ENCODE peak calls at places on chromosomes 13 and 19, in five cellular contexts. One of them, this sample, is unnamed.

GRCh38 chr13:106213028-106213427 is 322.4 kb downstream of the EFNB2 start:
- DNase-seq in RWPE2: no peak
- DNase-seq in cardiac muscle cell: no peak
- DNase-seq in fibroblast of lung: no peak
- DNase-seq in CD8-positive, alpha-beta T cell: no peak
- DNase-seq in this sample: no peak

GRCh38 chr13:30456290-30456689 is 9.4 kb downstream of the HMGB1 start:
- DNase-seq in fibroblast of lung: no peak
- DNase-seq in RWPE2: no peak
- DNase-seq in cardiac muscle cell: peak
- DNase-seq in CD8-positive, alpha-beta T cell: no peak
- DNase-seq in this sample: no peak

GRCh38 chr19:29478578-29479565 is 46.9 kb upstream of the VSTM2B start:
- DNase-seq in RWPE2: no peak
- DNase-seq in fibroblast of lung: no peak
- DNase-seq in cardiac muscle cell: no peak
- DNase-seq in CD8-positive, alpha-beta T cell: no peak
- DNase-seq in this sample: no peak

GRCh38 chr13:23558675-23559536 is 11.3 kb upstream of the TNFRSF19 start:
- DNase-seq in CD8-positive, alpha-beta T cell: no peak
- DNase-seq in fibroblast of lung: peak
- DNase-seq in cardiac muscle cell: peak
- DNase-seq in RWPE2: no peak
- DNase-seq in this sample: no peak

GRCh38 chr13:98405107-98405571 is 171.8 kb downstream of the STK24 start:
- DNase-seq in cardiac muscle cell: peak
- DNase-seq in CD8-positive, alpha-beta T cell: no peak
- DNase-seq in fibroblast of lung: peak
- DNase-seq in RWPE2: no peak
- DNase-seq in this sample: no peak

GRCh38 chr19:14214580-14214979 is 8.6 kb upstream of the ADGRL1 start:
- DNase-seq in RWPE2: no peak
- DNase-seq in fibroblast of lung: no peak
- DNase-seq in cardiac muscle cell: no peak
- DNase-seq in CD8-positive, alpha-beta T cell: no peak
- DNase-seq in this sample: no peak

GRCh38 chr19:19271828-19272599 is 1.1 kb downstream of the TM6SF2 start:
- DNase-seq in CD8-positive, alpha-beta T cell: no peak
- DNase-seq in RWPE2: no peak
- DNase-seq in cardiac muscle cell: no peak
- DNase-seq in fibroblast of lung: no peak
- DNase-seq in this sample: peak

GRCh38 chr13:47546963-47547345 is 454.1 kb downstream of the SUCLA2 start:
- DNase-seq in CD8-positive, alpha-beta T cell: no peak
- DNase-seq in fibroblast of lung: no peak
- DNase-seq in RWPE2: no peak
- DNase-seq in cardiac muscle cell: no peak
- DNase-seq in this sample: no peak

GRCh38 chr13:30141773-30142501 is 165.4 kb downstream of the KATNAL1 start:
- DNase-seq in fibroblast of lung: no peak
- DNase-seq in CD8-positive, alpha-beta T cell: no peak
- DNase-seq in RWPE2: no peak
- DNase-seq in cardiac muscle cell: no peak
- DNase-seq in this sample: no peak

GRCh38 chr13:63944896-63945295 is 2529.2 kb upstream of the PCDH20 start:
- DNase-seq in RWPE2: no peak
- DNase-seq in fibroblast of lung: peak
- DNase-seq in CD8-positive, alpha-beta T cell: no peak
- DNase-seq in cardiac muscle cell: no peak
- DNase-seq in this sample: no peak

GRCh38 chr19:50551713-50552187 is 16.5 kb downstream of the LRRC4B start:
- DNase-seq in cardiac muscle cell: peak
- DNase-seq in RWPE2: no peak
- DNase-seq in CD8-positive, alpha-beta T cell: no peak
- DNase-seq in fibroblast of lung: no peak
- DNase-seq in this sample: no peak

GRCh38 chr19:42919757-42920079 is 2.0 kb upstream of the PSG6 start:
- DNase-seq in RWPE2: no peak
- DNase-seq in fibroblast of lung: no peak
- DNase-seq in CD8-positive, alpha-beta T cell: no peak
- DNase-seq in cardiac muscle cell: no peak
- DNase-seq in this sample: no peak

GRCh38 chr13:51785592-51786424 is 18.2 kb downstream of the DHRS12 start:
- DNase-seq in RWPE2: no peak
- DNase-seq in cardiac muscle cell: peak
- DNase-seq in CD8-positive, alpha-beta T cell: no peak
- DNase-seq in fibroblast of lung: peak
- DNase-seq in this sample: no peak

GRCh38 chr13:33319859-33320258 is 34.3 kb upstream of the STARD13 start:
- DNase-seq in fibroblast of lung: no peak
- DNase-seq in cardiac muscle cell: no peak
- DNase-seq in RWPE2: no peak
- DNase-seq in CD8-positive, alpha-beta T cell: no peak
- DNase-seq in this sample: no peak

GRCh38 chr13:79780240-79780639 is 299.3 kb downstream of the NDFIP2 start:
- DNase-seq in fibroblast of lung: peak
- DNase-seq in RWPE2: no peak
- DNase-seq in CD8-positive, alpha-beta T cell: no peak
- DNase-seq in cardiac muscle cell: no peak
- DNase-seq in this sample: no peak

GRCh38 chr19:8571006-8571411 is 6.2 kb downstream of the MYO1F start:
- DNase-seq in RWPE2: no peak
- DNase-seq in fibroblast of lung: peak
- DNase-seq in CD8-positive, alpha-beta T cell: peak
- DNase-seq in cardiac muscle cell: peak
- DNase-seq in this sample: no peak

GRCh38 chr13:52784591-52785340 is 45.1 kb upstream of the CNMD start:
- DNase-seq in RWPE2: no peak
- DNase-seq in fibroblast of lung: no peak
- DNase-seq in CD8-positive, alpha-beta T cell: no peak
- DNase-seq in cardiac muscle cell: no peak
- DNase-seq in this sample: no peak

GRCh38 chr13:26914624-26915023 is 154.0 kb upstream of the GPR12 start:
- DNase-seq in fibroblast of lung: peak
- DNase-seq in cardiac muscle cell: peak
- DNase-seq in CD8-positive, alpha-beta T cell: no peak
- DNase-seq in RWPE2: no peak
- DNase-seq in this sample: no peak

GRCh38 chr19:35657904-35658700 is 8.2 kb upstream of the UPK1A start:
- DNase-seq in RWPE2: no peak
- DNase-seq in cardiac muscle cell: no peak
- DNase-seq in CD8-positive, alpha-beta T cell: no peak
- DNase-seq in fibroblast of lung: peak
- DNase-seq in this sample: no peak

GRCh38 chr13:78160793-78161192 is 242.2 kb upstream of the EDNRB start:
- DNase-seq in fibroblast of lung: peak
- DNase-seq in cardiac muscle cell: peak
- DNase-seq in RWPE2: no peak
- DNase-seq in CD8-positive, alpha-beta T cell: no peak
- DNase-seq in this sample: peak
- TF ChIP-seq CTCF in fibroblast of lung: no peak
- TF ChIP-seq CTCF in cardiac muscle cell: no peak
- TF ChIP-seq CTCF in RWPE2: no peak
- TF ChIP-seq CTCF in CD8-positive, alpha-beta T cell: no peak
- TF ChIP-seq CTCF in this sample: no peak

GRCh38 chr19:5444431-5444830 is 10.8 kb upstream of the ZNRF4 start:
- DNase-seq in fibroblast of lung: no peak
- DNase-seq in CD8-positive, alpha-beta T cell: no peak
- DNase-seq in RWPE2: no peak
- DNase-seq in cardiac muscle cell: no peak
- DNase-seq in this sample: no peak
- TF ChIP-seq CTCF in fibroblast of lung: no peak
- TF ChIP-seq CTCF in CD8-positive, alpha-beta T cell: no peak
- TF ChIP-seq CTCF in RWPE2: no peak
- TF ChIP-seq CTCF in cardiac muscle cell: no peak
- TF ChIP-seq CTCF in this sample: no peak

GRCh38 chr19:1247747-1248453 is 483 bp upstream of the MIDN start:
- DNase-seq in CD8-positive, alpha-beta T cell: peak
- DNase-seq in fibroblast of lung: peak
- DNase-seq in cardiac muscle cell: peak
- DNase-seq in RWPE2: no peak
- DNase-seq in this sample: no peak
- TF ChIP-seq CTCF in CD8-positive, alpha-beta T cell: no peak
- TF ChIP-seq CTCF in fibroblast of lung: peak
- TF ChIP-seq CTCF in cardiac muscle cell: peak
- TF ChIP-seq CTCF in RWPE2: no peak
- TF ChIP-seq CTCF in this sample: peak

GRCh38 chr19:49135686-49136085 is 16.3 kb downstream of the PPFIA3 start:
- DNase-seq in RWPE2: no peak
- DNase-seq in fibroblast of lung: no peak
- DNase-seq in CD8-positive, alpha-beta T cell: no peak
- DNase-seq in cardiac muscle cell: no peak
- DNase-seq in this sample: no peak
- TF ChIP-seq CTCF in RWPE2: no peak
- TF ChIP-seq CTCF in fibroblast of lung: no peak
- TF ChIP-seq CTCF in CD8-positive, alpha-beta T cell: no peak
- TF ChIP-seq CTCF in cardiac muscle cell: no peak
- TF ChIP-seq CTCF in this sample: no peak

GRCh38 chr19:48784527-48784926 is 26.3 kb downstream of the BCAT2 start:
- DNase-seq in CD8-positive, alpha-beta T cell: no peak
- DNase-seq in cardiac muscle cell: peak
- DNase-seq in RWPE2: no peak
- DNase-seq in fibroblast of lung: no peak
- DNase-seq in this sample: no peak
- TF ChIP-seq CTCF in CD8-positive, alpha-beta T cell: no peak
- TF ChIP-seq CTCF in cardiac muscle cell: peak
- TF ChIP-seq CTCF in RWPE2: no peak
- TF ChIP-seq CTCF in fibroblast of lung: peak
- TF ChIP-seq CTCF in this sample: peak